ENCODE peak calls at places on chromosomes 6 and 20, in six cellular contexts. Q is GM12878, F is HCT116, V is HepG2, T is H1, N is K562. G is an unnamed sample.
A peak's percentile ranks its signal among the peaks of the same experiment; 100 is the strongest.

GRCh38 chr6:26552640-26553189 is 14.5 kb downstream of the HMGN4 start:
- DNase-seq in T (no peak), V (no peak), N (no peak), F (no peak), Q (no peak), G (no peak)

GRCh38 chr6:12174878-12175277 is 115.3 kb upstream of the EDN1 start:
- DNase-seq in F (no peak), Q (no peak), N (no peak), T (no peak), V (no peak), G (no peak)

GRCh38 chr6:151783692-151784091 is 23.8 kb upstream of the ESR1 start:
- DNase-seq in F (no peak), V (no peak), Q (no peak), N (no peak), T (no peak), G (no peak)

GRCh38 chr6:163180874-163181541 is 233.5 kb upstream of the QKI start:
- DNase-seq in V (peak; percentile 91), T (peak; percentile 70), Q (no peak), N (peak; percentile 23), F (peak; percentile 41), G (peak; percentile 15)

GRCh38 chr20:31608256-31608980 is 3.3 kb downstream of the ID1 start:
- DNase-seq in V (peak; percentile 100), T (peak; percentile 87), N (peak; percentile 73), F (peak; percentile 91), Q (no peak), G (peak; percentile 84)

GRCh38 chr20:6075428-6076219 is 21.8 kb upstream of the LRRN4 start:
- DNase-seq in N (no peak), F (no peak), V (no peak), T (no peak), Q (no peak), G (no peak)

GRCh38 chr6:34544776-34545471 is 11.2 kb downstream of the SPDEF start:
- DNase-seq in T (no peak), N (peak; percentile 93), V (no peak), F (no peak), Q (no peak), G (no peak)

GRCh38 chr6:77463881-77464867 is 883 bp upstream of the HTR1B start:
- DNase-seq in T (peak; percentile 74), V (no peak), F (no peak), N (no peak), Q (no peak), G (peak; percentile 32)

GRCh38 chr6:170203212-170203611 is 87.7 kb downstream of the DLL1 start:
- DNase-seq in N (no peak), Q (no peak), T (peak; percentile 19), F (no peak), V (no peak), G (no peak)

GRCh38 chr6:158205220-158205944 is 37.2 kb downstream of the GTF2H5 start:
- DNase-seq in N (peak; percentile 67), V (peak; percentile 65), T (peak; percentile 62), Q (no peak), F (peak; percentile 8), G (no peak)

GRCh38 chr20:46270977-46271744 is 37.1 kb downstream of the CDH22 start:
- DNase-seq in V (no peak), N (no peak), T (no peak), Q (no peak), F (no peak), G (no peak)

GRCh38 chr6:149545258-149545753 is 537 bp downstream of the PPIL4 start:
- DNase-seq in F (no peak), V (peak; percentile 75), Q (no peak), N (peak; percentile 50), T (no peak), G (no peak)

GRCh38 chr6:77487808-77488425 is 24.6 kb upstream of the HTR1B start:
- DNase-seq in T (no peak), N (no peak), V (no peak), Q (no peak), F (no peak), G (no peak)

GRCh38 chr20:50762045-50762422 is 30.7 kb downstream of the PARD6B start:
- DNase-seq in T (no peak), V (no peak), F (no peak), Q (no peak), N (no peak), G (no peak)

GRCh38 chr6:225121-225721 is 67.1 kb upstream of the DUSP22 start:
- DNase-seq in N (no peak), T (no peak), V (no peak), F (no peak), Q (peak; percentile 72), G (no peak)
- H3K4me1 ChIP-seq in N (peaks cover 11% of the 10 kb centered on the region), T (peaks cover 2% of the 10 kb centered on the region), V (peaks cover 42% of the 10 kb centered on the region), F (no peaks in the 10 kb centered on the region), Q (peaks cover 98% of the 10 kb centered on the region), G (peaks cover 3% of the 10 kb centered on the region)

GRCh38 chr6:23006656-23007055 is 437.3 kb downstream of the HDGFL1 start:
- DNase-seq in T (no peak), N (no peak), Q (no peak), V (no peak), F (no peak), G (no peak)

GRCh38 chr6:23002044-23002619 is 432.8 kb downstream of the HDGFL1 start:
- DNase-seq in V (no peak), F (no peak), N (no peak), T (no peak), Q (no peak), G (peak; percentile 59)

DNA sequence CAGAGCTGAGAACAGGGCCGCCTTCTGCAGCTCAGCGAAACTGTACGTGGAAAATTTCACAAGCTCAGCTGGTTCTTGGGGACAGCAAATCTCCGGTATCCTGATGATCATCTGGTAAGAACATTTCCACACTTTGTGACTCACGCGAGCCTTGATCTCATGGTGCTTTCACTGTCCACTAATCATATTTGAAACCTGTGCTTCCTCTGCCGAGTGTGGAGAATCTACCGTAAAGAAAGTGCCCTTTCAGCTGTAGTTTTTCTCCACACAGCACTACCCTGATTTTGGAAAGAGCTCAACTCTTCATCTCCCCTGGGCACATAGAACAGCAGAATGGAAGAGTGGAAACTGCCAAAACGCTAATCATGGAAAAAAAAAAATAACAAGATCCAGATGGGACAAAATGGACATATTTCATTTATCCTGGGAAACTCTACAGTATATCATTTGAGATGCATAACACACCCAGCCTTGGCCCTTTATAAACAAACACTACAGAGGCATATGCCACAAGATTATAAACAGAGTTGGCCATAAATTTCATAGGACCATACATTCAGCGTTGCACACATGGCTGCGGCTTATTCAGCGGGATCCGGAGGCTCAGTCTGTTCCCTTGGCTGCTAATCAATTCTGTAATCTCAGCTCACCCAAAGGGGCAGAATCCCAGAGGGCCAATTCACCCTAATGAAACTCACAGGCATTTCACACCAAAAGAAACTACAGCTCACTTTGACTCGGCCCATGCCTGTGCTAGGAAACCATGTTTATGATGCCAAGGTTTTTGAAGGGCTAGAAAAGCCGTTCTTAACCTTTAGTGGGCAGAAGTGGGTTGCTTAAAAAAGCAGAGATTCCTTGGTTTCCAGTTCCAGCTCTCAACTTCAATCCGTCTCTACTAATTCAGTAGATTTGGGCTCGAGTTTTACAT is 434.6 kb downstream of the HDGFL1 start:
- DNase-seq in N (no peak), F (no peak), T (no peak), V (no peak), Q (no peak), G (no peak)
- TF ChIP-seq ZNF274 in N (no peak), F (no peak), T (no peak), V (no peak), Q (no peak), G (no peak)

GRCh38 chr20:63026582-63027424 is 20.0 kb upstream of the BHLHE23 start:
- DNase-seq in F (no peak), N (no peak), T (peak; percentile 50), Q (no peak), V (no peak), G (no peak)
- H3K27me3 ChIP-seq in F (peaks cover 12% of the 10 kb centered on the region), N (peaks cover 87% of the 10 kb centered on the region), T (peaks cover 5% of the 10 kb centered on the region), Q (no peaks in the 10 kb centered on the region), V (peaks cover 92% of the 10 kb centered on the region), G (no peaks in the 10 kb centered on the region)

GRCh38 chr20:4904127-4904860 is 97.0 kb downstream of the SLC23A2 start:
- DNase-seq in T (no peak), F (no peak), N (no peak), V (no peak), Q (no peak), G (no peak)
- H3K4me1 ChIP-seq in T (no peaks in the 10 kb centered on the region), F (no peaks in the 10 kb centered on the region), N (no peaks in the 10 kb centered on the region), V (peaks cover 50% of the 10 kb centered on the region), Q (no peaks in the 10 kb centered on the region), G (no peaks in the 10 kb centered on the region)

GRCh38 chr6:141561154-141561553 is 571.6 kb upstream of the GJE1 start:
- DNase-seq in F (no peak), N (no peak), V (peak; percentile 27), Q (no peak), T (no peak), G (no peak)
- TF ChIP-seq ZNF274 in F (no peak), N (no peak), V (no peak), Q (no peak), T (no peak), G (no peak)

DNA sequence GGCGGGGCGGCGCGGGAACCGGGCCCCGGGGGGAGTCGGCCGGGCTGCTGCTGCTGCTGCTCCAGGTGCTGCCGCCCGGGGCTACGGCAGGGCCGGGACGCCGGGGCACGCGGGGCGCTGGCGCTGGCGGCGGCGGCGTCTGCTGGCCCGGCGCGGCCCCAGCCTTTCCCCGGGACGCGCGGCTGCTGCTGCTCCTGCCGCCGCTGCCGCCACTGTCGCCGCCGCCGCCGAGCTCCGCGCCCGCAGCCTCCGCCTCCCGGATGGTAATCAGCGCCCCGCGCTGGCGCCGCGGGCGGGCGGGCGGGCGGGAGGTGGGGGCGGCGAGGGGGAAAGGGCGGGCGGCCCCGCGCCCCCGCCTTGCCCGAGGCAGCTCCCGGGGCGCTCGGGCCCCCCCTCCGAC is 306 bp downstream of the EBF4 start:
- DNase-seq in F (no peak), Q (no peak), V (no peak), N (peak; percentile 69), T (no peak), G (no peak)
- H3K27me3 ChIP-seq in F (no peaks in the 10 kb centered on the region), Q (peaks cover 10% of the 10 kb centered on the region), V (peaks cover 84% of the 10 kb centered on the region), N (peaks cover 59% of the 10 kb centered on the region), T (peaks cover 86% of the 10 kb centered on the region), G (peaks cover 54% of the 10 kb centered on the region)

GRCh38 chr20:37228111-37228510 is 33.5 kb downstream of the GHRH start:
- DNase-seq in T (no peak), V (no peak), N (no peak), Q (no peak), F (no peak), G (no peak)

GRCh38 chr20:37230200-37230599 is 31.4 kb downstream of the GHRH start:
- DNase-seq in N (no peak), T (no peak), V (no peak), Q (no peak), F (no peak), G (no peak)

GRCh38 chr20:37226889-37227288 is 34.7 kb downstream of the GHRH start:
- DNase-seq in N (no peak), T (no peak), Q (no peak), V (no peak), F (no peak), G (no peak)

GRCh38 chr20:37229300-37229699 is 32.3 kb downstream of the GHRH start:
- DNase-seq in N (no peak), F (no peak), V (no peak), Q (no peak), T (no peak), G (peak; percentile 79)

DNA sequence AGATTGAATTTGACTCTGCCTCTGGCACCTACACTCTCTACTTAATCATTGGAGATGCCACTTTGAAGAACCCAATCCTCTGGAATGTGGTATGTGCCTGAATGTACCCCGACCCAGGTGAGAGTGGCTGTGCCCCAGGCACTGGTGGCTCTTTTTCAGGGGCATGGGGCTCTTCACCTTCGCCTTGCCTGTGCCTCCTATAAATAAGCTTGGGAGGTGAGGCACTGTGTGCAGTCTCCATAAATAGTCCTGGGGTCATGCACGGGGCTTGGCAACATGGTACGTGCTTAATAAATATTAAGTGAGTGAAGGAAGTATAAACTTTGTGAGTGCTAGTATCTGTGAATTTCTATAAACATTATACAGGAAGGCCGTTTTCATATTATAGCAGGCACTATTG is 33.0 kb downstream of the GHRH start:
- DNase-seq in Q (no peak), V (no peak), N (no peak), F (no peak), T (no peak), G (no peak)
- H3K4me1 ChIP-seq in Q (no peaks in the 10 kb centered on the region), V (no peaks in the 10 kb centered on the region), N (no peaks in the 10 kb centered on the region), F (no peaks in the 10 kb centered on the region), T (peaks cover 7% of the 10 kb centered on the region), G (peaks cover 7% of the 10 kb centered on the region)

G was measured in NT2/D1.